ENCODE peak calls at places on chromosome 12, in ten cellular contexts. P, Y, W, M, I, B, K, G, R and D are unnamed samples.

GRCh38 chr12:9787340-9787737 is 26.6 kb upstream of the CD69 start:
- DNase-seq in I (no peak), Y (no peak), G (no peak), M (no peak), P (no peak), B (peak), K (no peak), R (no peak), W (no peak), D (peak)

GRCh38 chr12:62856454-62856853 is 78.5 kb downstream of the PPM1H start:
- DNase-seq in Y (no peak), P (no peak), W (no peak), B (no peak), K (no peak), G (no peak), M (no peak), R (no peak), I (no peak), D (no peak)

GRCh38 chr12:110223777-110224378 is 57.2 kb upstream of the ATP2A2 start:
- DNase-seq in P (no peak), B (peak), K (no peak), W (no peak), R (no peak), G (no peak), I (no peak), Y (no peak), M (no peak), D (peak)

GRCh38 chr12:25977047-25977446 is 18.6 kb downstream of the RASSF8 start:
- DNase-seq in R (no peak), W (no peak), K (no peak), I (no peak), M (no peak), B (peak), G (no peak), Y (no peak), P (no peak), D (peak)

GRCh38 chr12:74483057-74483456 is 54.6 kb upstream of the ATXN7L3B start:
- DNase-seq in P (no peak), B (no peak), M (no peak), G (no peak), Y (no peak), K (no peak), W (no peak), R (no peak), I (no peak), D (no peak)

GRCh38 chr12:125331342-125332052 is 266.3 kb downstream of the AACS start:
- DNase-seq in K (no peak), R (no peak), B (peak), P (no peak), Y (no peak), M (no peak), W (no peak), G (no peak), I (no peak), D (no peak)

GRCh38 chr12:104870797-104871196 is 87.3 kb downstream of the SLC41A2 start:
- DNase-seq in W (no peak), Y (no peak), G (no peak), I (no peak), B (no peak), P (no peak), K (no peak), M (no peak), R (no peak), D (no peak)

GRCh38 chr12:120534703-120535655 is 823 bp downstream of the RNF10 start:
- DNase-seq in P (peak), R (peak), M (peak), I (peak), K (peak), B (peak), Y (peak), W (peak), G (no peak), D (peak)

GRCh38 chr12:5432011-5432400 is at the start of gene NTF3:
- DNase-seq in P (no peak), R (no peak), Y (no peak), K (peak), I (no peak), G (no peak), W (peak), B (peak), M (no peak), D (no peak)

GRCh38 chr12:46944771-46945170 is 119.0 kb upstream of the SLC38A4 start:
- DNase-seq in Y (no peak), P (no peak), R (no peak), B (peak), K (no peak), W (no peak), I (no peak), G (no peak), M (no peak), D (no peak)

GRCh38 chr12:58814036-58814435 is 106.3 kb downstream of the LRIG3 start:
- DNase-seq in B (peak), Y (no peak), K (no peak), G (no peak), P (no peak), W (no peak), I (no peak), R (no peak), M (no peak), D (peak)

GRCh38 chr12:65634061-65634460 is 190.2 kb upstream of the HMGA2 start:
- DNase-seq in G (no peak), W (no peak), B (no peak), P (no peak), M (no peak), K (no peak), R (no peak), Y (no peak), I (no peak), D (peak)

GRCh38 chr12:64318605-64319004 is 72.0 kb downstream of the C12orf56 start:
- DNase-seq in M (no peak), Y (no peak), B (peak), P (no peak), G (no peak), I (no peak), K (peak), W (no peak), R (no peak), D (peak)

GRCh38 chr12:53624956-53625355 is 1.2 kb downstream of the ATF7 start:
- DNase-seq in M (no peak), R (no peak), W (no peak), I (no peak), K (no peak), P (no peak), B (peak), G (no peak), Y (no peak), D (no peak)

GRCh38 chr12:46351138-46351537 is 21.4 kb downstream of the SLC38A2 start:
- DNase-seq in W (no peak), Y (no peak), K (no peak), M (no peak), I (no peak), P (no peak), B (no peak), G (no peak), R (no peak), D (no peak)

GRCh38 chr12:63921157-63921556 is 76.7 kb downstream of the SRGAP1 start:
- DNase-seq in P (no peak), K (no peak), W (no peak), I (no peak), R (no peak), Y (no peak), G (no peak), B (no peak), M (no peak), D (no peak)

GRCh38 chr12:90622431-90622830 is 332.5 kb downstream of the CCER1 start:
- DNase-seq in M (no peak), B (peak), G (no peak), P (no peak), Y (no peak), K (no peak), W (no peak), I (no peak), R (no peak), D (peak)

GRCh38 chr12:52093346-52093745 is 13.8 kb downstream of the SMIM41 start:
- DNase-seq in G (no peak), M (no peak), K (no peak), B (no peak), R (no peak), P (no peak), Y (no peak), W (no peak), I (no peak), D (peak)

GRCh38 chr12:43309845-43310405 is 242.1 kb downstream of the ADAMTS20 start:
- DNase-seq in I (no peak), W (no peak), G (no peak), Y (no peak), B (peak), P (no peak), M (no peak), K (no peak), R (no peak), D (no peak)

GRCh38 chr12:50589650-50590435 is 85.1 kb downstream of the DIP2B start:
- DNase-seq in P (peak), Y (no peak), I (no peak), G (no peak), B (peak), W (no peak), M (no peak), R (no peak), K (no peak), D (no peak)

GRCh38 chr12:65902504-65902903 is 78.2 kb downstream of the HMGA2 start:
- DNase-seq in R (no peak), I (no peak), W (no peak), Y (no peak), M (no peak), B (peak), P (no peak), G (no peak), K (no peak), D (no peak)

GRCh38 chr12:68158427-68158826 is 1.1 kb downstream of the IFNG start:
- DNase-seq in P (no peak), M (no peak), Y (no peak), B (peak), I (no peak), K (no peak), G (no peak), R (no peak), W (no peak), D (peak)

GRCh38 chr12:52615208-52615868 is 3.0 kb downstream of the KRT73 start:
- DNase-seq in R (no peak), Y (no peak), M (no peak), G (no peak), I (no peak), P (peak), W (no peak), B (peak), K (no peak), D (no peak)

GRCh38 chr12:120264511-120265202 is 873 bp downstream of the PXN start:
- DNase-seq in K (no peak), B (no peak), P (no peak), I (no peak), M (no peak), W (no peak), G (no peak), Y (no peak), R (no peak), D (no peak)

GRCh38 chr12:9751204-9752144 is 9.2 kb downstream of the CD69 start:
- DNase-seq in Y (no peak), P (no peak), K (no peak), R (peak), M (peak), B (peak), I (no peak), G (no peak), W (no peak), D (peak)

GRCh38 chr12:42291680-42292079 is 34.2 kb downstream of the ZCRB1 start:
- DNase-seq in W (no peak), M (no peak), B (no peak), I (no peak), P (no peak), K (no peak), Y (no peak), G (no peak), R (no peak), D (no peak)

GRCh38 chr12:107775093-107775721 is 703 bp downstream of the ASCL4 start:
- DNase-seq in B (peak), Y (no peak), P (no peak), R (no peak), M (no peak), G (no peak), I (no peak), K (peak), W (peak), D (no peak)

GRCh38 chr12:3363608-3364007 is 127.4 kb upstream of the PRMT8 start:
- DNase-seq in B (no peak), Y (no peak), P (no peak), I (no peak), R (no peak), W (no peak), G (no peak), K (no peak), M (no peak), D (no peak)

GRCh38 chr12:121534495-121535148 is 46.2 kb downstream of the KDM2B start:
- DNase-seq in K (no peak), I (no peak), B (no peak), W (no peak), G (peak), P (peak), Y (peak), M (peak), R (peak), D (no peak)

GRCh38 chr12:131829351-131829794 is 1.2 kb downstream of the MMP17 start:
- DNase-seq in R (no peak), Y (no peak), B (peak), P (no peak), K (no peak), W (no peak), G (no peak), M (no peak), I (no peak), D (no peak)